ENCODE peak calls at places on chromosome 5, in eight cellular contexts. D is fibroblast of mammary gland, V is MM.1S, L is hepatocyte, F is choroid plexus epithelial cell, G is dorsolateral prefrontal cortex, T is colonic mucosa, E is AG09309. R is an unnamed sample.

GRCh38 chr5:3179220-3179619 is 416.4 kb upstream of the IRX1 start:
- DNase-seq in G (no peak), F (no peak), T (no peak), V (no peak), D (no peak), L (no peak), E (no peak), R (no peak)

GRCh38 chr5:170301901-170302728 is 4.5 kb upstream of the LCP2 start:
- DNase-seq in L (no peak), T (no peak), G (no peak), D (no peak), V (no peak), F (no peak), E (no peak), R (no peak)

GRCh38 chr5:60687927-60688720 is 11.8 kb downstream of the DEPDC1B start:
- DNase-seq in T (no peak), D (peak; percentile 76), G (no peak), F (peak; percentile 85), E (no peak), V (no peak), L (peak; percentile 67), R (no peak)

GRCh38 chr5:125487231-125487630 is 740.8 kb upstream of the ZNF608 start:
- DNase-seq in F (peak; percentile 63), T (no peak), D (no peak), L (no peak), G (no peak), E (no peak), V (no peak), R (no peak)

GRCh38 chr5:15720515-15720914 is 220.5 kb downstream of the FBXL7 start:
- DNase-seq in F (no peak), G (no peak), V (no peak), T (no peak), D (no peak), L (no peak), E (no peak), R (no peak)

GRCh38 chr5:39476466-39477215 is 51.9 kb upstream of the DAB2 start:
- DNase-seq in E (peak; percentile 75), G (no peak), F (peak; percentile 82), V (no peak), T (no peak), D (peak; percentile 87), L (no peak), R (no peak)

GRCh38 chr5:129271309-129271708 is 176.8 kb downstream of the ISOC1 start:
- DNase-seq in G (no peak), F (peak; percentile 13), T (no peak), E (no peak), V (peak; percentile 20), L (peak; percentile 10), D (peak; percentile 40), R (peak; percentile 11)

GRCh38 chr5:122311400-122311887 is 593 bp upstream of the SNCAIP start:
- DNase-seq in V (no peak), G (no peak), D (no peak), E (no peak), F (no peak), T (no peak), L (no peak), R (no peak)

GRCh38 chr5:2960309-2960708 is 208.8 kb upstream of the IRX2 start:
- DNase-seq in E (no peak), T (no peak), D (no peak), G (no peak), F (no peak), L (no peak), V (no peak), R (no peak)

GRCh38 chr5:83474986-83475385 is 3.4 kb downstream of the VCAN start:
- DNase-seq in V (no peak), E (no peak), G (no peak), L (no peak), F (no peak), D (no peak), T (no peak), R (no peak)

DNA sequence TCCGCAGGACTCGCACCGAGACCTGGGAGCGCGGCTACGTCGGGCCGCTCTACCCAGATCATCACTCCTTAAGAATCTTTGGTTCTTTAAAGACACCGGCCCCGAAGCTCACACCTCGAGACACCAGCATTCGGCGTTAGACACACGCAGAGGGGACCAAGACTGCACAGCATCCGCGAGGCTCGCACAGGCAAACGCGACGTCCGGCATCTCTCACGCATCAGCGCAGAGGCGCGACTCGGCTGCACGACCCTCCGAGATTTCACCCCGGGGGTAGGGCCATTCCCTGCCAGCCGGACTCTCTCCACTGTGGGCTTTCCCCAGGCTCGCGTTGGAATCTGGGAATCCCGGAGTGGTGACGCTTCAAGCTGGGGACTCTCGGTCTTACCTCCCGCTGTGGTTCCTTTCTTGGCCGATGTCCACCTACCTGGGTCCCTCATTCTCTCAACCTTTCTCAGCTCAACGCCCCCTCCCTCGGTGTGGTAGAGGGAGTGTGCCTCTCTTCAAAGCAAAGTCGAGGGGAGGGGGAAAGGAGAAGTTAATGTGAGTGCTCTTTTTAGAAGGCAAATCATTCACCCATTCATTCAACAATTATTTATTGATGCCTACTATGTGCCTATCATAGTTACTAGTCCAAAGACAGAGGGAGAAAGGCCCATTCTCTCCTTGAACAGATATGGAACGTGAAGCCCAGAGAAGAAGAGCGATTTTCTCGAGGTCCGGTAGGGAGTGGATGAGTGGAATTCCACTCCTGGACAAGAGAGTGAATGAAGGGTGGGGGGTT is 1.3 kb upstream of the HAND1 start:
- DNase-seq in T (no peak), D (no peak), E (no peak), F (no peak), V (no peak), G (no peak), L (no peak), R (no peak)
- H3K4me3 ChIP-seq in T (no peak overlapping the region), D (no peak overlapping the region), E (no peak overlapping the region), F (no peak overlapping the region), V (no peak overlapping the region), G (no peak overlapping the region), L (no peak overlapping the region), R (no peak overlapping the region)

DNA sequence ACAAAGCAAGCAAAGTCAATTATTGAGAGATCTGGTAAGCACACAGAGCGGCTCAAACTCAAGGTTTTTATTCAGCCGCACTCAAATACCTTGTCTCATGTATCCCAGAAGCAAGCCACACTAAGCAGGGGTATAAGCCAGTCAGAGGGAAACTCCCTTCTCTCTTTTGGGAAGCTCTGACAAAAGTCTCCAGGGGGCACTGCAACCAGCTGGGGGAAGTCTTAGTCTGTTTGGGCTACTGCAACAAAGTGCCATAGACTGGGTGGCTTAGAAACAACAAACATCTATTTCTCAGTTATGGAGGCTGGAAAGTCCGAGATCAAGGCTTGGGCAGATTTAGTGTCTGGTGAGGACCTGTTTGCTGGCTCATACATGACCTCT is 246.0 kb downstream of the ENC1 start:
- DNase-seq in L (peak; percentile 26), V (peak; percentile 39), F (no peak), D (no peak), T (no peak), G (no peak), E (no peak), R (no peak)
- TF ChIP-seq CTCF in L (no peak), V (peak; percentile 22), F (peak; percentile 37), D (no peak), T (no peak), G (no peak), E (peak; percentile 5), R (no peak)

GRCh38 chr5:85545129-85545528 is 1072.6 kb upstream of the COX7C start:
- DNase-seq in F (no peak), G (no peak), V (no peak), T (no peak), D (no peak), E (no peak), L (no peak), R (no peak)
- H3K4me3 ChIP-seq in F (no peak overlapping the region), G (no peak overlapping the region), V (no peak overlapping the region), T (no peak overlapping the region), D (no peak overlapping the region), E (no peak overlapping the region), L (no peak overlapping the region), R (no peak overlapping the region)

GRCh38 chr5:981466-981865 is 27.1 kb upstream of the NKD2 start:
- DNase-seq in E (no peak), D (no peak), F (no peak), G (no peak), L (peak; percentile 5), V (no peak), T (no peak), R (no peak)
- TF ChIP-seq CTCF in E (no peak), D (no peak), F (no peak), G (no peak), L (no peak), V (no peak), T (no peak), R (no peak)

GRCh38 chr5:180114304-180115003 is 42.9 kb upstream of the RNF130 start:
- DNase-seq in G (no peak), T (no peak), V (no peak), D (no peak), E (no peak), L (no peak), F (no peak), R (no peak)

GRCh38 chr5:180116441-180117377 is 45.1 kb upstream of the RNF130 start:
- DNase-seq in L (no peak), G (no peak), T (no peak), D (no peak), V (no peak), F (no peak), E (no peak), R (peak; percentile 31)

GRCh38 chr5:180116077-180116375 is 44.5 kb upstream of the RNF130 start:
- DNase-seq in T (no peak), E (no peak), V (no peak), G (no peak), F (no peak), D (no peak), L (no peak), R (no peak)

GRCh38 chr5:180113660-180114303 is 42.2 kb upstream of the RNF130 start:
- DNase-seq in F (no peak), G (no peak), E (no peak), V (no peak), D (no peak), L (no peak), T (no peak), R (no peak)

DNA sequence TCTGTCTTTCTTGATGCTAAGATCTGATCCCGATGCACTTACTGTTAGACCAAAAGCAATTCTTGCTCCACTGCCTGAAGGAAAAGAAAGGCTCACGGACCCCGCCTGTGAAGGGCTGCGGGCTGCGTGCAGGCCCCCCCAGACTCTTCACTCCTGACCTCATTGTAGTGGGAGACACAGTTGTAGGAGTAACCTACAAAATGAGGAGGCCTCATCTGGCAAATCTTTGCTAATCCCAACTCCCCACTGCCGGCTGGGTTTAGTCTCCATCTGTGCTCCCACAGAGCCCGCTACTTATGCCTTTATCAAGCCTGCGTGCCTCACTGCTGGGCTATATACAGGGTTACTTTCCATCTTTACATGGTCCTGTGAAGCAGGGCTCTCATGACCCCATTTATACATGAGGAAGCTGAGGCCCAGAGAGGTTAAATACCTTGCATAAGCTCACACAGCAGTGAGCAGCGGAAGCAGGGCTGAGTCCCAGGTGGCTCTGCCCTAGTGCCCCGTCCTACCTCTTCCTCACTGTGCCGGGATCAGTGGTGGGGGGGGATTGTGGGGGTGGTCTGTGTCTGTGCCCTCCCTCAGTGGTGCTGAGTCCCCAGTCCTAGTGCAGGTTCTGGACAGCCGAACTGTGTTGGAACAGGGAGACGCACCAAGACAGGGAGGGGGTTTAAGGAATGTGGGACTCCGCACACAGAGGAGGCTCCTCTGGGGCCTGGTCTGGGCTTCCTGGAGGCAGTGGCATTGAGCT is 43.9 kb upstream of the RNF130 start:
- DNase-seq in V (no peak), E (no peak), T (no peak), L (no peak), G (no peak), D (no peak), F (no peak), R (no peak)
- H3K4me3 ChIP-seq in V (no peak overlapping the region), E (no peak overlapping the region), T (no peak overlapping the region), L (no peak overlapping the region), G (no peak overlapping the region), D (no peak overlapping the region), F (no peak overlapping the region), R (no peak overlapping the region)